ENCODE peak calls at places on chromosomes 4 and X, in ten cellular contexts. E is stimulated activated CD4-positive, alpha-beta T cell treated with anti-CD3 and anti-CD28 coated beads, Interleukin-1b, Interleukin-23, amount 100 ng/mL, for 24 hours; D is activated CD8-positive, alpha-beta memory T cell treated with anti-CD3 and anti-CD28 coated beads for 1 hour; V is renal cortical epithelial cell; C is cardiac muscle cell; B is AG04449; Z is A549; M is NB4; F is H4; A is left kidney. P is an unnamed sample.

GRCh38 chr4:37540486-37540885 is 145.7 kb downstream of the RELL1 start:
- DNase-seq in V (peak; percentile 63), F (no peak), B (no peak), E (no peak), A (no peak), Z (no peak), C (no peak), D (no peak), M (no peak), P (no peak)

GRCh38 chr4:90159193-90159592 is 32.0 kb downstream of the CCSER1 start:
- DNase-seq in E (no peak), B (no peak), C (no peak), A (no peak), D (no peak), M (no peak), Z (no peak), F (no peak), V (no peak), P (no peak)

GRCh38 chrX:106484233-106484632 is 127.5 kb upstream of the RADX start:
- DNase-seq in Z (no peak), D (no peak), M (no peak), F (no peak), B (no peak), A (no peak), C (no peak), V (peak; percentile 1), E (no peak), P (no peak)

GRCh38 chrX:6968231-6968630 is 179.3 kb upstream of the STS start:
- DNase-seq in B (no peak), A (no peak), F (no peak), V (peak; percentile 34), C (no peak), Z (no peak), D (no peak), M (no peak), E (no peak), P (no peak)

GRCh38 chr4:3009422-3009821 is 46.1 kb downstream of the GRK4 start:
- DNase-seq in E (no peak), B (no peak), F (no peak), D (no peak), Z (peak; percentile 11), A (no peak), C (peak; percentile 16), M (peak; percentile 40), V (no peak), P (no peak)

GRCh38 chrX:17397074-17397473 is 22.1 kb downstream of the NHS start:
- DNase-seq in B (no peak), C (no peak), A (no peak), D (no peak), E (no peak), M (no peak), V (peak; percentile 88), F (peak; percentile 58), Z (no peak), P (no peak)

GRCh38 chr4:153741529-153741928 is 18.3 kb downstream of the RNF175 start:
- DNase-seq in M (no peak), Z (no peak), V (no peak), C (no peak), F (no peak), A (no peak), E (no peak), D (no peak), B (no peak), P (peak; percentile 23)

GRCh38 chr4:164572877-164573279 is 181.1 kb upstream of the SMIM31 start:
- DNase-seq in Z (no peak), E (no peak), A (no peak), F (no peak), B (no peak), D (no peak), V (peak; percentile 48), M (no peak), C (no peak), P (no peak)

GRCh38 chrX:118536687-118537461 is 41.3 kb downstream of the DOCK11 start:
- DNase-seq in Z (peak; percentile 14), C (peak; percentile 28), D (no peak), B (no peak), A (peak; percentile 76), V (peak; percentile 66), M (peak; percentile 11), E (no peak), F (peak; percentile 11), P (no peak)

GRCh38 chr4:184459413-184459812 is 14.9 kb downstream of the IRF2 start:
- DNase-seq in F (no peak), B (peak; percentile 47), C (no peak), E (no peak), A (no peak), M (no peak), V (peak; percentile 43), Z (no peak), D (no peak), P (no peak)

P was measured in AML-193.